ENCODE peak calls at places on chromosomes 1 and 21, in seven cellular contexts. M is right atrium auricular region, Z is tibial nerve, E is gastrocnemius medialis, R is suprapubic skin, B is fibroblast of lung, O is dorsolateral prefrontal cortex. N is an unnamed sample.

GRCh38 chr1:100461222-100461621 is 76.7 kb upstream of the GPR88 start:
- DNase-seq in M (no peak), Z (peak; percentile 17), E (no peak), R (no peak), B (peak; percentile 26), O (no peak), N (no peak)

GRCh38 chr1:56688522-56689026 is 43.5 kb downstream of the PRKAA2 start:
- DNase-seq in M (no peak), Z (no peak), E (no peak), R (no peak), B (peak; percentile 89), O (no peak), N (no peak)

GRCh38 chr1:53662951-53663350 is 76.0 kb downstream of the GLIS1 start:
- DNase-seq in M (no peak), Z (no peak), E (no peak), R (no peak), B (no peak), O (no peak), N (no peak)

GRCh38 chr1:24855474-24855873 is 74.6 kb downstream of the RUNX3 start:
- DNase-seq in M (no peak), Z (no peak), E (no peak), R (no peak), B (no peak), O (no peak), N (no peak)

GRCh38 chr21:45018131-45019075 is 56.0 kb upstream of the ADARB1 start:
- DNase-seq in M (no peak), Z (no peak), E (no peak), R (peak; percentile 65), B (no peak), O (no peak), N (no peak)

GRCh38 chr1:78165816-78166215 is 120.0 kb downstream of the GIPC2 start:
- DNase-seq in M (no peak), Z (no peak), E (no peak), R (no peak), B (no peak), O (no peak), N (no peak)

GRCh38 chr1:67281246-67281645 is 26.4 kb upstream of the IL12RB2 start:
- DNase-seq in M (no peak), Z (no peak), E (no peak), R (no peak), B (no peak), O (no peak), N (no peak)

GRCh38 chr1:64487061-64487460 is 17.1 kb downstream of the CACHD1 start:
- DNase-seq in M (no peak), Z (no peak), E (no peak), R (no peak), B (no peak), O (no peak), N (no peak)

GRCh38 chr1:215958836-215959235 is 391.7 kb downstream of the KCTD3 start:
- DNase-seq in M (no peak), Z (no peak), E (no peak), R (no peak), B (peak; percentile 6), O (no peak), N (no peak)

GRCh38 chr1:109547412-109548320 is 749 bp upstream of the GNAI3 start:
- DNase-seq in M (no peak), Z (no peak), E (no peak), R (no peak), B (peak; percentile 25), O (no peak), N (no peak)

GRCh38 chr1:225880210-225880584 is 2.0 kb downstream of the TMEM63A start:
- DNase-seq in M (no peak), Z (no peak), E (peak; percentile 25), R (no peak), B (no peak), O (peak; percentile 74), N (no peak)

GRCh38 chr1:201480231-201481003 is 11.4 kb upstream of the PHLDA3 start:
- DNase-seq in M (no peak), Z (peak; percentile 71), E (peak; percentile 57), R (peak; percentile 93), B (peak; percentile 55), O (peak; percentile 54), N (no peak)

GRCh38 chr1:55716610-55717009 is 501.4 kb upstream of the USP24 start:
- DNase-seq in M (no peak), Z (no peak), E (no peak), R (no peak), B (peak; percentile 90), O (no peak), N (no peak)

GRCh38 chr1:63205776-63206175 is 116.6 kb upstream of the FOXD3 start:
- DNase-seq in M (no peak), Z (no peak), E (no peak), R (no peak), B (no peak), O (no peak), N (no peak)

GRCh38 chr1:155913969-155914757 is 3.0 kb upstream of the RIT1 start:
- DNase-seq in M (no peak), Z (no peak), E (no peak), R (no peak), B (peak; percentile 44), O (no peak), N (no peak)

GRCh38 chr1:19797827-19798226 is 1.9 kb downstream of the TMCO4 start:
- DNase-seq in M (no peak), Z (no peak), E (no peak), R (no peak), B (no peak), O (no peak), N (no peak)

GRCh38 chr1:19739628-19740027 is 60.1 kb downstream of the TMCO4 start:
- DNase-seq in M (no peak), Z (no peak), E (no peak), R (no peak), B (no peak), O (no peak), N (no peak)

GRCh38 chr1:3080236-3080964 is 11.4 kb downstream of the PRDM16 start:
- DNase-seq in M (no peak), Z (no peak), E (no peak), R (no peak), B (no peak), O (no peak), N (no peak)

GRCh38 chr1:43367026-43367903 is 546 bp downstream of the ELOVL1 start:
- DNase-seq in M (no peak), Z (no peak), E (no peak), R (no peak), B (peak; percentile 72), O (peak; percentile 38), N (no peak)

DNA sequence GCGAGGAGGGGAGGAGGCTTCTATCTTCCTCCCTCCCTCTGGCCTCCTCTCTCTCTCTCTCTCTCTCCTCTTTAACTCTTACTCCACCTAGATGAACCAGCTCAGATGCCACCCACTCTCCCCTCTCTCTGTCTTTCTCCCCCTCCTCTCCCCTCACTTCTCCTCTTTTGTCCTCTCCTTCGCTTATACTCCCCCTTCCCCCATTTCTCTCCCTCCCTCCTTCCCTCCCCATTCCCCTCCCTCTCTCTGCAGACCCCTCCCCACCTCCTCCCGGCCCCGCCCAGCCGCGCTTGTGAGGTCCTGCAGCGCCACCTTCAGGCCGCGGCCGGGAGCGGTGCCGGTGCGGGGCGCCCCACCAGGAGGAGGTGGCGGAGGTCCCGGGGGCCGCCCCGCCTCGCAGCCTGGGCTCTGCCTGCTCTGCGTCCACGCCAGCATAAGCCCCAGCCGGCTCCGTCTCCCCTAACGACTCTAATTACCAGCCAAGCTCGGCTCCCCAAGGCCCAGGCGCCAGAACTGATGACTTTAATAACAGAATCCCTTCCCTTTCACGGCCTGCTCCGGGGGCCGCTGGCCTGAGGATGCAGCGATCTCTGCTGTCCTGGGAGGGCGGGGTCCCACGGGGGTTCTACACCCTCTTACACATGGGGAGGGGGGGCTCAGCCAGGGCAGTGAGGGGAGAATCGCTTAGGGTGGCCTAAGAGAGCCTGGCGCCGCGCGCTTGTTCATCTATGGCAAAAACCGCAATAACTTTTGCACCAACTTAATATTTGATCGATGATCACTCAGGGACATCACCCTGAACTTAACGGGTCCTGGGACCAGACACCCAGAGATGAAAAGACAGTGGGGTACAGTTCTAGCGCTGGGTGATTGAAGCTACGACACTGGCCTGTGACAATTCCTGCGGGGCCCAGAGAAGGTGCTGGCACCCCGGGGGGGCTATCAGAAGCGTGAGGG is 637.3 kb downstream of the MATN1 start:
- DNase-seq in M (no peak), Z (no peak), E (no peak), R (no peak), B (peak; percentile 56), O (peak; percentile 35), N (peak; percentile 37)
- H3K4me3 ChIP-seq in M (peak overlapping the region; percentile 19), Z (no peak overlapping the region), E (no peak overlapping the region), R (no peak overlapping the region), B (peak overlapping the region; percentile 22), O (peak overlapping the region; percentile 40), N (peak overlapping the region; percentile 67)

DNA sequence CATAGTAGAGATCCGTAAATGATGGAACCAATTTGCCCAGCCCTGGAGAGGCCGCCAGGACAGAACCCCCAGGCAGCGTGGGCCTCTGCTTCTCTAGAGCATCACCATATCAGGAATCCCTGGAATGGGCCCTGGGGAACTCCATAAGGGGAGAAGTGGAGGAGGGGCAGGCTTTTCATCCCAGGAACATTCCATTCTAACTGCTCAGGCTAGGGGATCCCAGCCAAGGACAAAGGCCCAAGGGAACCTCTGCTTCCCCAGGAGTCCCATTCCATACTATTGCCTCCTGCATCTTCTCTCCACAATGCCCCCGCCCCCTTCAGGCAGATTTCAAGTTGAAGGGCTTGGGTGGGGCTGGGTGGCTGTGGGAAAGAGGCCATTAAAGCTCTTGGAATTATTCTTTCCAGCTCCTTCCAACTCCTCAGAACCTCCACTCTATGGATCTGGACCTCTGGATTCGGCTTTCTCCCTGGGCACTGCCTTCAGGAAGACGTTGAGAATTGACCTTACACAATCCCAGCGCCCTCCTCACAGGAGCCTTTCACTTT is 6.0 kb downstream of the TRNP1 start:
- DNase-seq in M (peak; percentile 76), Z (peak; percentile 50), E (peak; percentile 61), R (peak; percentile 76), B (peak; percentile 98), O (no peak), N (peak; percentile 77)
- TF ChIP-seq CTCF in M (no peak), Z (no peak), E (no peak), R (no peak), B (no peak), O (no peak), N (no peak)

GRCh38 chr1:6260433-6260934 is 414 bp downstream of the GPR153 start:
- DNase-seq in M (no peak), Z (no peak), E (no peak), R (no peak), B (no peak), O (no peak), N (no peak)

GRCh38 chr1:6261615-6261995 is 707 bp upstream of the GPR153 start:
- DNase-seq in M (no peak), Z (no peak), E (no peak), R (no peak), B (no peak), O (no peak), N (no peak)

GRCh38 chr1:6260961-6261614 is at the start of gene GPR153:
- DNase-seq in M (no peak), Z (no peak), E (no peak), R (peak; percentile 79), B (peak; percentile 36), O (no peak), N (no peak)

GRCh38 chr1:6263716-6264115 is 2.8 kb upstream of the GPR153 start:
- DNase-seq in M (no peak), Z (no peak), E (no peak), R (no peak), B (no peak), O (no peak), N (no peak)

GRCh38 chr1:6262570-6263420 is 1.9 kb upstream of the GPR153 start:
- DNase-seq in M (no peak), Z (no peak), E (peak; percentile 19), R (no peak), B (no peak), O (no peak), N (no peak)
- H3K27ac ChIP-seq in M (peak overlapping the region; percentile 74), Z (no peak overlapping the region), E (peak overlapping the region; percentile 44), R (no peak overlapping the region), B (peak overlapping the region; percentile 47), O (no peak overlapping the region), N (no peak overlapping the region)

GRCh38 chr1:153616144-153616884 is at the start of gene S100A14:
- DNase-seq in M (no peak), Z (no peak), E (no peak), R (peak; percentile 86), B (no peak), O (no peak), N (no peak)
- H3K4me3 ChIP-seq in M (no peak within 1 kb of the TSS), Z (peak within 1 kb of the TSS; percentile 9), E (no peak within 1 kb of the TSS), R (peak within 1 kb of the TSS; percentile 41), B (no peak within 1 kb of the TSS), O (no peak within 1 kb of the TSS), N (no peak within 1 kb of the TSS)

N was measured in thoracic aorta.